ENCODE peak calls at places on chromosome 22, in seven cellular contexts. Z, K, J, F, I, Q and H are unnamed samples.

GRCh38 chr22:30733081-30733680 is 38.5 kb downstream of the OSBP2 start:
- DNase-seq in Z (no peak), K (no peak), J (no peak), F (no peak), I (peak; percentile 63), Q (no peak), H (no peak)

GRCh38 chr22:46846154-46846831 is 83.8 kb downstream of the TBC1D22A start:
- DNase-seq in Z (no peak), K (no peak), J (no peak), F (no peak), I (peak; percentile 22), Q (no peak), H (no peak)

GRCh38 chr22:23621082-23621780 is 10.9 kb downstream of the DRICH1 start:
- DNase-seq in Z (no peak), K (no peak), J (no peak), F (no peak), I (no peak), Q (no peak), H (no peak)

GRCh38 chr22:45805413-45805812 is 133.8 kb downstream of the ATXN10 start:
- DNase-seq in Z (no peak), K (no peak), J (no peak), F (peak; percentile 72), I (no peak), Q (no peak), H (no peak)

GRCh38 chr22:34943830-34944229 is 122.1 kb upstream of the ISX start:
- DNase-seq in Z (no peak), K (no peak), J (no peak), F (no peak), I (no peak), Q (no peak), H (no peak)

GRCh38 chr22:31532060-31532459 is 35.7 kb downstream of the SFI1 start:
- DNase-seq in Z (no peak), K (no peak), J (no peak), F (no peak), I (no peak), Q (no peak), H (no peak)

GRCh38 chr22:37525073-37525745 is 6.0 kb upstream of the CARD10 start:
- DNase-seq in Z (no peak), K (peak; percentile 68), J (no peak), F (peak; percentile 43), I (peak; percentile 87), Q (no peak), H (no peak)

GRCh38 chr22:17258015-17258827 is 39.0 kb upstream of the ADA2 start:
- DNase-seq in Z (peak; percentile 91), K (peak; percentile 65), J (peak; percentile 68), F (peak; percentile 72), I (peak; percentile 100), Q (peak; percentile 88), H (no peak)

GRCh38 chr22:49303781-49304461 is 523.8 kb downstream of the BRD1 start:
- DNase-seq in Z (no peak), K (no peak), J (peak; percentile 49), F (no peak), I (no peak), Q (no peak), H (peak; percentile 41)

GRCh38 chr22:37406836-37407235 is 20.4 kb downstream of the ELFN2 start:
- DNase-seq in Z (no peak), K (no peak), J (no peak), F (no peak), I (no peak), Q (no peak), H (peak; percentile 96)

GRCh38 chr22:19802001-19802880 is 41.7 kb downstream of the TBX1 start:
- DNase-seq in Z (no peak), K (peak; percentile 35), J (no peak), F (no peak), I (no peak), Q (no peak), H (no peak)

GRCh38 chr22:45503071-45503815 is 560 bp downstream of the FBLN1 start:
- DNase-seq in Z (no peak), K (peak; percentile 43), J (no peak), F (no peak), I (no peak), Q (no peak), H (no peak)

GRCh38 chr22:36610056-36610455 is 81.1 kb upstream of the EIF3D start:
- DNase-seq in Z (no peak), K (no peak), J (no peak), F (no peak), I (no peak), Q (no peak), H (no peak)

GRCh38 chr22:33748714-33749113 is 171.6 kb downstream of the LARGE1 start:
- DNase-seq in Z (no peak), K (no peak), J (no peak), F (no peak), I (no peak), Q (no peak), H (no peak)

GRCh38 chr22:45877651-45878050 is 99.3 kb downstream of the WNT7B start:
- DNase-seq in Z (no peak), K (no peak), J (peak; percentile 44), F (no peak), I (no peak), Q (no peak), H (peak; percentile 33)

GRCh38 chr22:19419086-19419463 is 12.5 kb downstream of the HIRA start:
- DNase-seq in Z (no peak), K (no peak), J (no peak), F (no peak), I (no peak), Q (peak; percentile 13), H (no peak)

GRCh38 chr22:47328550-47329243 is 566.2 kb downstream of the TBC1D22A start:
- DNase-seq in Z (no peak), K (no peak), J (no peak), F (peak; percentile 97), I (peak; percentile 98), Q (no peak), H (no peak)

GRCh38 chr22:26648761-26649363 is 8.5 kb upstream of the MIAT start:
- DNase-seq in Z (no peak), K (no peak), J (no peak), F (no peak), I (no peak), Q (no peak), H (no peak)

GRCh38 chr22:44146088-44146861 is 34.5 kb upstream of the PARVG start:
- DNase-seq in Z (no peak), K (no peak), J (no peak), F (no peak), I (no peak), Q (no peak), H (no peak)

GRCh38 chr22:20218320-20218872 is 49.7 kb downstream of the RTN4R start:
- DNase-seq in Z (no peak), K (no peak), J (no peak), F (no peak), I (no peak), Q (no peak), H (no peak)

GRCh38 chr22:22168190-22168940 is 76.2 kb upstream of the VPREB1 start:
- DNase-seq in Z (peak; percentile 13), K (no peak), J (no peak), F (peak; percentile 49), I (peak; percentile 62), Q (peak; percentile 74), H (no peak)

GRCh38 chr22:44347098-44347497 is 34.3 kb upstream of the SHISAL1 start:
- DNase-seq in Z (no peak), K (no peak), J (no peak), F (no peak), I (no peak), Q (no peak), H (no peak)

GRCh38 chr22:46577361-46578249 is 40.2 kb upstream of the CELSR1 start:
- DNase-seq in Z (no peak), K (peak; percentile 54), J (no peak), F (no peak), I (no peak), Q (peak; percentile 20), H (no peak)

GRCh38 chr22:28016781-28017557 is 97.9 kb upstream of the PITPNB start:
- DNase-seq in Z (no peak), K (no peak), J (peak; percentile 25), F (no peak), I (no peak), Q (no peak), H (peak; percentile 36)

GRCh38 chr22:22397875-22398524 is 110.5 kb downstream of the ZNF280B start:
- DNase-seq in Z (no peak), K (no peak), J (no peak), F (no peak), I (no peak), Q (no peak), H (peak; percentile 28)

GRCh38 chr22:44057411-44057987 is 33.4 kb downstream of the PARVB start:
- DNase-seq in Z (no peak), K (no peak), J (no peak), F (no peak), I (no peak), Q (no peak), H (no peak)

GRCh38 chr22:42691440-42691839 is 29.2 kb downstream of the A4GALT start:
- DNase-seq in Z (no peak), K (no peak), J (no peak), F (no peak), I (no peak), Q (no peak), H (no peak)

GRCh38 chr22:38935616-38936015 is 21.8 kb upstream of the APOBEC3A start:
- DNase-seq in Z (no peak), K (no peak), J (no peak), F (no peak), I (no peak), Q (no peak), H (peak; percentile 18)

GRCh38 chr22:23826510-23827350 is 12.1 kb downstream of the DERL3 start:
- DNase-seq in Z (no peak), K (peak; percentile 54), J (no peak), F (no peak), I (peak; percentile 73), Q (peak; percentile 49), H (peak; percentile 48)

GRCh38 chr22:27318516-27318915 is 483.0 kb downstream of the MN1 start:
- DNase-seq in Z (no peak), K (no peak), J (no peak), F (peak; percentile 11), I (no peak), Q (no peak), H (no peak)

GRCh38 chr22:37557321-37558001 is 2.8 kb upstream of the CDC42EP1 start:
- DNase-seq in Z (no peak), K (no peak), J (no peak), F (no peak), I (no peak), Q (no peak), H (peak; percentile 76)

GRCh38 chr22:23527971-23528740 is 51.9 kb downstream of the IGLL1 start:
- DNase-seq in Z (no peak), K (no peak), J (no peak), F (no peak), I (no peak), Q (no peak), H (no peak)